ENCODE peak calls at places on chromosomes 13 and 19, in eight cellular contexts. Q is adrenal gland, A is ovary, B is NB4, O is tibial nerve, V is stomach, E is HepG2, D is breast epithelium. S is an unnamed sample.

GRCh38 chr13:110258876-110259631 is 47.9 kb downstream of the COL4A1 start:
- DNase-seq in Q (no peak), A (no peak), B (no peak), O (no peak), V (no peak), E (no peak), D (no peak), S (peak)

GRCh38 chr13:113555141-113555540 is 29.4 kb upstream of the TFDP1 start:
- DNase-seq in Q (no peak), A (no peak), B (no peak), O (no peak), V (peak), E (no peak), D (peak), S (peak)

GRCh38 chr13:91882918-91883317 is 484.5 kb downstream of the GPC5 start:
- DNase-seq in Q (no peak), A (no peak), B (no peak), O (no peak), V (no peak), E (no peak), D (no peak), S (no peak)

GRCh38 chr19:48501446-48501960 is 10.1 kb downstream of the LMTK3 start:
- DNase-seq in Q (peak), A (no peak), B (no peak), O (no peak), V (peak), E (peak), D (no peak), S (no peak)

GRCh38 chr13:113153810-113154748 is 4.4 kb upstream of the PROZ start:
- DNase-seq in Q (peak), A (peak), B (peak), O (peak), V (peak), E (peak), D (peak), S (peak)

GRCh38 chr19:34213283-34213682 is 41.0 kb downstream of the LSM14A start:
- DNase-seq in Q (no peak), A (no peak), B (no peak), O (no peak), V (no peak), E (no peak), D (no peak), S (no peak)

GRCh38 chr13:104477256-104477655 is 1411.0 kb upstream of the SLC10A2 start:
- DNase-seq in Q (no peak), A (no peak), B (no peak), O (no peak), V (no peak), E (no peak), D (no peak), S (no peak)

GRCh38 chr13:30752201-30752797 is 17.0 kb downstream of the ALOX5AP start:
- DNase-seq in Q (peak), A (no peak), B (no peak), O (no peak), V (no peak), E (no peak), D (no peak), S (no peak)

GRCh38 chr13:56735537-56735942 is 405.2 kb upstream of the PRR20A start:
- DNase-seq in Q (no peak), A (no peak), B (no peak), O (no peak), V (no peak), E (no peak), D (no peak), S (no peak)

GRCh38 chr19:1672038-1672768 is 19.8 kb upstream of the TCF3 start:
- DNase-seq in Q (no peak), A (no peak), B (peak), O (no peak), V (no peak), E (no peak), D (no peak), S (no peak)

GRCh38 chr19:5130371-5131030 is 161.6 kb downstream of the KDM4B start:
- DNase-seq in Q (no peak), A (no peak), B (no peak), O (no peak), V (no peak), E (no peak), D (no peak), S (no peak)

GRCh38 chr13:32008518-32009175 is 22.9 kb upstream of the FRY start:
- DNase-seq in Q (no peak), A (no peak), B (no peak), O (no peak), V (no peak), E (no peak), D (no peak), S (no peak)

GRCh38 chr13:75550159-75550567 is 572 bp downstream of the UCHL3 start:
- DNase-seq in Q (peak), A (no peak), B (peak), O (no peak), V (no peak), E (peak), D (no peak), S (no peak)

GRCh38 chr13:98988277-98988676 is 10.4 kb upstream of the DOCK9 start:
- DNase-seq in Q (no peak), A (no peak), B (no peak), O (no peak), V (no peak), E (no peak), D (no peak), S (no peak)

GRCh38 chr19:45509692-45510015 is 2.4 kb downstream of the VASP start:
- DNase-seq in Q (no peak), A (no peak), B (no peak), O (no peak), V (no peak), E (no peak), D (no peak), S (no peak)

GRCh38 chr19:45508681-45508930 is 1.3 kb downstream of the VASP start:
- DNase-seq in Q (no peak), A (no peak), B (no peak), O (no peak), V (no peak), E (no peak), D (no peak), S (no peak)

GRCh38 chr19:45506991-45507863 is at the start of gene VASP:
- DNase-seq in Q (peak), A (peak), B (peak), O (peak), V (peak), E (peak), D (peak), S (peak)

GRCh38 chr19:45507864-45508680 is 793 bp downstream of the VASP start:
- DNase-seq in Q (peak), A (peak), B (peak), O (no peak), V (peak), E (no peak), D (no peak), S (no peak)

GRCh38 chr19:45508931-45509691 is 1.8 kb downstream of the VASP start:
- DNase-seq in Q (peak), A (peak), B (peak), O (peak), V (peak), E (peak), D (peak), S (peak)
- TF ChIP-seq CTCF in Q (peak), A (peak), B (no peak), O (no peak), V (no peak), E (no peak), D (peak), S (no peak)

GRCh38 chr19:41863209-41863931 is 3.3 kb downstream of the RPS19 start:
- DNase-seq in Q (no peak), A (no peak), B (peak), O (no peak), V (no peak), E (no peak), D (no peak), S (no peak)
- TF ChIP-seq POLR2A in Q (no peak), A (no peak), B (no peak), O (no peak), V (no peak), E (no peak), D (no peak), S (no peak)

DNA sequence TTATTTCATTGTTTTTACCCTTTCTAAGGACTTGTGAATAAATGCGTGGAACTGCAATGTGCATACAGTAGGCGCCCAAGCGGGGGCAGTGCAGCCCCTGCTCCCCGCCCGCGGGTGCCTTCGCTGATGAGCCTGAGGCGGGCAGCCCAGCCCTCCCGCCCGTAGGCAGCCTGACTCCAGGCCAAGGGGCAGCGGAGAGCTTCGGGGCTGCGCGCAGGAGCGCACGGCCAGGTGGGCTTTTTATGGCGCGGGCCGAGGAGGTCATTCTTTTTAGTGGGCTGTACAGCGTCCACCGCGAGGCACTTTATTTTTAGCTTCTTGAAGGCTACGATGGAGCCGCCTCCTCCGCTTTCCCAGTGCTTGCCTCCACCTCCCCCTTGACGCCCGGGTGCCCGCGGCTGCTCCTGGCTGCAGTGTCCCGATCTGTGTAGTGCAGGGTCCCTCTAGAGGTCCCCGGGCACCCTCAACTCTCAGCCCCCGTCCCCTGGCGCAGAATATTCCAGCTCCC is 60.5 kb downstream of the CCNE1 start:
- DNase-seq in Q (no peak), A (no peak), B (no peak), O (no peak), V (no peak), E (no peak), D (no peak), S (no peak)
- TF ChIP-seq CTCF in Q (no peak), A (no peak), B (no peak), O (no peak), V (no peak), E (no peak), D (no peak), S (no peak)

GRCh38 chr19:8221161-8221560 is 12.0 kb downstream of the CERS4 start:
- DNase-seq in Q (no peak), A (no peak), B (no peak), O (no peak), V (peak), E (no peak), D (peak), S (peak)

GRCh38 chr19:8220481-8220880 is 11.3 kb downstream of the CERS4 start:
- DNase-seq in Q (no peak), A (no peak), B (no peak), O (no peak), V (no peak), E (no peak), D (no peak), S (no peak)

GRCh38 chr19:8224394-8225145 is 15.4 kb downstream of the CERS4 start:
- DNase-seq in Q (no peak), A (no peak), B (no peak), O (peak), V (no peak), E (no peak), D (no peak), S (peak)
- TF ChIP-seq POLR2A in Q (no peak), A (no peak), B (no peak), O (no peak), V (no peak), E (no peak), D (no peak), S (no peak)